ENCODE peak calls at places on chromosomes 6 and 20, in eight cellular contexts. One of them, this sample, is unnamed.

GRCh38 chr6:10951675-10952282 is 64.9 kb downstream of the SYCP2L start:
- DNase-seq in fibroblast of villous mesenchyme: peak
- DNase-seq in cardiac fibroblast: peak
- DNase-seq in psoas muscle: no peak
- DNase-seq in breast epithelium: no peak
- DNase-seq in endothelial cell of umbilical vein: peak
- DNase-seq in glutamatergic neuron: no peak
- DNase-seq in AG04449: peak
- DNase-seq in this sample: no peak

GRCh38 chr20:23270427-23270911 is 80.1 kb upstream of the NXT1 start:
- DNase-seq in endothelial cell of umbilical vein: peak
- DNase-seq in breast epithelium: no peak
- DNase-seq in psoas muscle: no peak
- DNase-seq in glutamatergic neuron: no peak
- DNase-seq in cardiac fibroblast: peak
- DNase-seq in fibroblast of villous mesenchyme: peak
- DNase-seq in AG04449: peak
- DNase-seq in this sample: no peak

GRCh38 chr20:36268501-36269342 is 32.4 kb downstream of the AAR2 start:
- DNase-seq in breast epithelium: no peak
- DNase-seq in AG04449: no peak
- DNase-seq in fibroblast of villous mesenchyme: no peak
- DNase-seq in glutamatergic neuron: no peak
- DNase-seq in endothelial cell of umbilical vein: no peak
- DNase-seq in cardiac fibroblast: no peak
- DNase-seq in psoas muscle: no peak
- DNase-seq in this sample: no peak

GRCh38 chr20:25146976-25147375 is 48.5 kb upstream of the ENTPD6 start:
- DNase-seq in psoas muscle: no peak
- DNase-seq in glutamatergic neuron: no peak
- DNase-seq in endothelial cell of umbilical vein: no peak
- DNase-seq in breast epithelium: no peak
- DNase-seq in fibroblast of villous mesenchyme: no peak
- DNase-seq in AG04449: no peak
- DNase-seq in cardiac fibroblast: no peak
- DNase-seq in this sample: no peak

GRCh38 chr6:44735631-44735963 is 348.1 kb downstream of the CDC5L start:
- DNase-seq in AG04449: peak
- DNase-seq in cardiac fibroblast: peak
- DNase-seq in endothelial cell of umbilical vein: no peak
- DNase-seq in glutamatergic neuron: no peak
- DNase-seq in fibroblast of villous mesenchyme: peak
- DNase-seq in psoas muscle: no peak
- DNase-seq in breast epithelium: no peak
- DNase-seq in this sample: no peak

GRCh38 chr6:52557389-52558265 is 19.2 kb downstream of the TRAM2 start:
- DNase-seq in glutamatergic neuron: no peak
- DNase-seq in fibroblast of villous mesenchyme: peak
- DNase-seq in breast epithelium: no peak
- DNase-seq in cardiac fibroblast: no peak
- DNase-seq in psoas muscle: no peak
- DNase-seq in AG04449: no peak
- DNase-seq in endothelial cell of umbilical vein: no peak
- DNase-seq in this sample: no peak

GRCh38 chr6:130324657-130325056 is 41.2 kb upstream of the TMEM200A start:
- DNase-seq in AG04449: peak
- DNase-seq in psoas muscle: no peak
- DNase-seq in breast epithelium: no peak
- DNase-seq in glutamatergic neuron: no peak
- DNase-seq in cardiac fibroblast: peak
- DNase-seq in fibroblast of villous mesenchyme: peak
- DNase-seq in endothelial cell of umbilical vein: no peak
- DNase-seq in this sample: no peak

GRCh38 chr6:74579794-74580193 is 626.1 kb downstream of the COL12A1 start:
- DNase-seq in glutamatergic neuron: no peak
- DNase-seq in breast epithelium: no peak
- DNase-seq in endothelial cell of umbilical vein: no peak
- DNase-seq in AG04449: no peak
- DNase-seq in fibroblast of villous mesenchyme: no peak
- DNase-seq in cardiac fibroblast: no peak
- DNase-seq in psoas muscle: no peak
- DNase-seq in this sample: no peak

GRCh38 chr20:61770203-61770602 is 295.5 kb downstream of the TAF4 start:
- DNase-seq in psoas muscle: no peak
- DNase-seq in AG04449: no peak
- DNase-seq in endothelial cell of umbilical vein: no peak
- DNase-seq in fibroblast of villous mesenchyme: no peak
- DNase-seq in cardiac fibroblast: no peak
- DNase-seq in glutamatergic neuron: no peak
- DNase-seq in breast epithelium: peak
- DNase-seq in this sample: no peak

GRCh38 chr6:159915397-159915796 is 24.6 kb downstream of the MAS1 start:
- DNase-seq in glutamatergic neuron: no peak
- DNase-seq in fibroblast of villous mesenchyme: no peak
- DNase-seq in psoas muscle: no peak
- DNase-seq in breast epithelium: no peak
- DNase-seq in cardiac fibroblast: no peak
- DNase-seq in AG04449: no peak
- DNase-seq in endothelial cell of umbilical vein: no peak
- DNase-seq in this sample: no peak

GRCh38 chr6:160730911-160731310 is 28.9 kb downstream of the PLG start:
- DNase-seq in cardiac fibroblast: peak
- DNase-seq in glutamatergic neuron: peak
- DNase-seq in psoas muscle: no peak
- DNase-seq in fibroblast of villous mesenchyme: no peak
- DNase-seq in AG04449: no peak
- DNase-seq in endothelial cell of umbilical vein: no peak
- DNase-seq in breast epithelium: no peak
- DNase-seq in this sample: no peak

GRCh38 chr20:4068708-4069107 is 53.4 kb upstream of the RNF24 start:
- DNase-seq in endothelial cell of umbilical vein: no peak
- DNase-seq in cardiac fibroblast: peak
- DNase-seq in breast epithelium: no peak
- DNase-seq in AG04449: no peak
- DNase-seq in psoas muscle: no peak
- DNase-seq in glutamatergic neuron: no peak
- DNase-seq in fibroblast of villous mesenchyme: peak
- DNase-seq in this sample: no peak

GRCh38 chr6:158041788-158042187 is 60.1 kb downstream of the SYNJ2 start:
- DNase-seq in AG04449: no peak
- DNase-seq in breast epithelium: no peak
- DNase-seq in endothelial cell of umbilical vein: no peak
- DNase-seq in fibroblast of villous mesenchyme: no peak
- DNase-seq in cardiac fibroblast: no peak
- DNase-seq in psoas muscle: no peak
- DNase-seq in glutamatergic neuron: no peak
- DNase-seq in this sample: no peak

GRCh38 chr6:77620290-77620882 is 32.5 kb upstream of the MEI4 start:
- DNase-seq in fibroblast of villous mesenchyme: peak
- DNase-seq in glutamatergic neuron: peak
- DNase-seq in AG04449: no peak
- DNase-seq in psoas muscle: no peak
- DNase-seq in cardiac fibroblast: peak
- DNase-seq in endothelial cell of umbilical vein: peak
- DNase-seq in breast epithelium: no peak
- DNase-seq in this sample: no peak
- TF ChIP-seq CTCF in fibroblast of villous mesenchyme: peak
- TF ChIP-seq CTCF in glutamatergic neuron: peak
- TF ChIP-seq CTCF in AG04449: no peak
- TF ChIP-seq CTCF in psoas muscle: no peak
- TF ChIP-seq CTCF in cardiac fibroblast: peak
- TF ChIP-seq CTCF in endothelial cell of umbilical vein: peak
- TF ChIP-seq CTCF in breast epithelium: no peak
- TF ChIP-seq CTCF in this sample: no peak

GRCh38 chr6:137870744-137871247 is 3.7 kb downstream of the TNFAIP3 start:
- DNase-seq in endothelial cell of umbilical vein: no peak
- DNase-seq in AG04449: no peak
- DNase-seq in fibroblast of villous mesenchyme: no peak
- DNase-seq in cardiac fibroblast: peak
- DNase-seq in breast epithelium: no peak
- DNase-seq in glutamatergic neuron: no peak
- DNase-seq in psoas muscle: no peak
- DNase-seq in this sample: no peak
- TF ChIP-seq CTCF in endothelial cell of umbilical vein: no peak
- TF ChIP-seq CTCF in AG04449: no peak
- TF ChIP-seq CTCF in fibroblast of villous mesenchyme: no peak
- TF ChIP-seq CTCF in cardiac fibroblast: peak
- TF ChIP-seq CTCF in breast epithelium: peak
- TF ChIP-seq CTCF in glutamatergic neuron: no peak
- TF ChIP-seq CTCF in psoas muscle: peak
- TF ChIP-seq CTCF in this sample: no peak

GRCh38 chr6:57220083-57220703 is 1.9 kb downstream of the RAB23 start:
- DNase-seq in cardiac fibroblast: peak
- DNase-seq in psoas muscle: no peak
- DNase-seq in breast epithelium: no peak
- DNase-seq in AG04449: no peak
- DNase-seq in endothelial cell of umbilical vein: no peak
- DNase-seq in fibroblast of villous mesenchyme: no peak
- DNase-seq in glutamatergic neuron: no peak
- DNase-seq in this sample: no peak

GRCh38 chr6:57222684-57223077 is 574 bp upstream of the RAB23 start:
- DNase-seq in breast epithelium: no peak
- DNase-seq in endothelial cell of umbilical vein: no peak
- DNase-seq in psoas muscle: no peak
- DNase-seq in cardiac fibroblast: no peak
- DNase-seq in AG04449: no peak
- DNase-seq in glutamatergic neuron: no peak
- DNase-seq in fibroblast of villous mesenchyme: no peak
- DNase-seq in this sample: no peak

GRCh38 chr6:57221936-57222683 is at the start of gene RAB23:
- DNase-seq in psoas muscle: peak
- DNase-seq in cardiac fibroblast: peak
- DNase-seq in fibroblast of villous mesenchyme: peak
- DNase-seq in breast epithelium: peak
- DNase-seq in glutamatergic neuron: peak
- DNase-seq in endothelial cell of umbilical vein: peak
- DNase-seq in AG04449: no peak
- DNase-seq in this sample: peak

GRCh38 chr6:57224769-57225515 is 2.8 kb upstream of the RAB23 start:
- DNase-seq in cardiac fibroblast: peak
- DNase-seq in AG04449: peak
- DNase-seq in glutamatergic neuron: no peak
- DNase-seq in breast epithelium: no peak
- DNase-seq in fibroblast of villous mesenchyme: peak
- DNase-seq in psoas muscle: no peak
- DNase-seq in endothelial cell of umbilical vein: no peak
- DNase-seq in this sample: no peak

GRCh38 chr6:57221191-57221935 is 744 bp downstream of the RAB23 start:
- DNase-seq in cardiac fibroblast: peak
- DNase-seq in endothelial cell of umbilical vein: peak
- DNase-seq in fibroblast of villous mesenchyme: peak
- DNase-seq in glutamatergic neuron: peak
- DNase-seq in AG04449: no peak
- DNase-seq in psoas muscle: peak
- DNase-seq in breast epithelium: peak
- DNase-seq in this sample: peak
- TF ChIP-seq CTCF in cardiac fibroblast: peak
- TF ChIP-seq CTCF in endothelial cell of umbilical vein: peak
- TF ChIP-seq CTCF in fibroblast of villous mesenchyme: peak
- TF ChIP-seq CTCF in glutamatergic neuron: peak
- TF ChIP-seq CTCF in AG04449: peak
- TF ChIP-seq CTCF in psoas muscle: peak
- TF ChIP-seq CTCF in breast epithelium: peak
- TF ChIP-seq CTCF in this sample: no peak

GRCh38 chr6:42086046-42086664 is 35.8 kb downstream of the TAF8 start:
- DNase-seq in cardiac fibroblast: peak
- DNase-seq in glutamatergic neuron: no peak
- DNase-seq in psoas muscle: no peak
- DNase-seq in AG04449: no peak
- DNase-seq in breast epithelium: no peak
- DNase-seq in endothelial cell of umbilical vein: peak
- DNase-seq in fibroblast of villous mesenchyme: no peak
- DNase-seq in this sample: no peak
- TF ChIP-seq CTCF in cardiac fibroblast: peak
- TF ChIP-seq CTCF in glutamatergic neuron: peak
- TF ChIP-seq CTCF in psoas muscle: no peak
- TF ChIP-seq CTCF in AG04449: peak
- TF ChIP-seq CTCF in breast epithelium: peak
- TF ChIP-seq CTCF in endothelial cell of umbilical vein: peak
- TF ChIP-seq CTCF in fibroblast of villous mesenchyme: peak
- TF ChIP-seq CTCF in this sample: no peak

GRCh38 chr6:157017022-157017421 is 239.8 kb downstream of the ARID1B start:
- DNase-seq in cardiac fibroblast: no peak
- DNase-seq in breast epithelium: no peak
- DNase-seq in fibroblast of villous mesenchyme: no peak
- DNase-seq in endothelial cell of umbilical vein: no peak
- DNase-seq in glutamatergic neuron: no peak
- DNase-seq in psoas muscle: no peak
- DNase-seq in AG04449: no peak
- DNase-seq in this sample: no peak
- TF ChIP-seq CTCF in cardiac fibroblast: no peak
- TF ChIP-seq CTCF in breast epithelium: no peak
- TF ChIP-seq CTCF in fibroblast of villous mesenchyme: no peak
- TF ChIP-seq CTCF in endothelial cell of umbilical vein: no peak
- TF ChIP-seq CTCF in glutamatergic neuron: no peak
- TF ChIP-seq CTCF in psoas muscle: no peak
- TF ChIP-seq CTCF in AG04449: no peak
- TF ChIP-seq CTCF in this sample: no peak

DNA sequence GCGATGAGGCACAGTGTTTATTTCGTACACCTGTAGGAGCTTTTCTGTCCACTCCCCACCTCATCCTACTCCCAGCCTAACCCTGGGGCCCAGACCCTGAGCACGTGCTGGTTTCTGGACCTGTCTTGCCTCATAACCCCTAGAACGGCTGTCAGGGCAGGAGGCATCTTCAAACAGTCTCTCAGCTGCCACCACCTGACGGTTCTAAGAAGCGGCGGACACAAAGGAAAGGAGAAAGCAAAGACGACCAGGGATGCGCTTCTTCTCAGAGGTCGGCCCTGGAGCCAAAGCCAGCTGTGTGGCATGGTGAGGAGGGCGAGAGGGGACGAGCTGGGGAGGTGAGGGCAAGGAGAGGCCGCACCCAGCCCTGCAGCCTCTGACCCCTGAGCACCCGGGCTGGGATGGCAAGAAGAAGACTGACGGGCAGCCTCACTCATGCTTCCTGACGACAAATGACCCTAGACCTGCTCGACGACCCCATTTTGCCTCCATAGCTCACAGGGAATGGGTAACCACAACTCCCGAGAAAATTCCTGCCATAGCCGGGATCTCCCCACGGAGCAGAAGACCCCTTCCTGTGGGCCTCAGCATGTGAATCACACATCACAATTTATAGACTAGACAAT is 62.1 kb downstream of the WDR27 start:
- DNase-seq in AG04449: no peak
- DNase-seq in endothelial cell of umbilical vein: no peak
- DNase-seq in cardiac fibroblast: no peak
- DNase-seq in glutamatergic neuron: no peak
- DNase-seq in fibroblast of villous mesenchyme: no peak
- DNase-seq in psoas muscle: no peak
- DNase-seq in breast epithelium: no peak
- DNase-seq in this sample: no peak
- TF ChIP-seq CTCF in AG04449: no peak
- TF ChIP-seq CTCF in endothelial cell of umbilical vein: no peak
- TF ChIP-seq CTCF in cardiac fibroblast: no peak
- TF ChIP-seq CTCF in glutamatergic neuron: no peak
- TF ChIP-seq CTCF in fibroblast of villous mesenchyme: no peak
- TF ChIP-seq CTCF in psoas muscle: no peak
- TF ChIP-seq CTCF in breast epithelium: no peak
- TF ChIP-seq CTCF in this sample: no peak

This sample was measured in activated B cell treated with CpG ODN at 0.5 μM for 24 hours.